ENCODE peak calls at places on chromosome 16, in ten cellular contexts. C is lower leg skin; P is stimulated activated CD4-positive, alpha-beta T cell treated with anti-CD3 and anti-CD28 coated beads, Interleukin-2, amount 100 ng/mL, for 24 hours; L is NCI-H2081; I is lung microvascular endothelial cell; H is COLO829; V is ureter; S is upper lobe of right lung; J is iPS DF 6.9; M is astrocyte of the cerebellum. Z is an unnamed sample.

GRCh38 chr16:80459331-80459777 is 81.4 kb upstream of the DYNLRB2 start:
- DNase-seq in C (no peak), P (no peak), L (no peak), I (no peak), H (no peak), V (no peak), S (no peak), J (no peak), M (no peak), Z (peak; percentile 7)

GRCh38 chr16:67928561-67929364 is 2.9 kb downstream of the CTRL start:
- DNase-seq in C (peak; percentile 92), P (peak; percentile 82), L (peak; percentile 64), I (peak; percentile 65), H (peak; percentile 50), V (peak; percentile 80), S (peak; percentile 83), J (no peak), M (peak; percentile 26), Z (no peak)

GRCh38 chr16:22325598-22326368 is 28.6 kb downstream of the POLR3E start:
- DNase-seq in C (peak; percentile 81), P (no peak), L (no peak), I (no peak), H (no peak), V (peak; percentile 38), S (peak; percentile 52), J (no peak), M (no peak), Z (no peak)

GRCh38 chr16:88686062-88686438 is 257 bp downstream of the SNAI3 start:
- DNase-seq in C (no peak), P (peak; percentile 50), L (peak; percentile 64), I (no peak), H (no peak), V (no peak), S (peak; percentile 83), J (no peak), M (no peak), Z (no peak)

GRCh38 chr16:20859699-20860098 is 40.5 kb downstream of the DCUN1D3 start:
- DNase-seq in C (no peak), P (no peak), L (no peak), I (no peak), H (no peak), V (no peak), S (no peak), J (no peak), M (no peak), Z (no peak)

GRCh38 chr16:66846831-66847230 is 2.6 kb downstream of the CA7 start:
- DNase-seq in C (peak; percentile 46), P (no peak), L (no peak), I (no peak), H (no peak), V (no peak), S (no peak), J (no peak), M (no peak), Z (no peak)

GRCh38 chr16:24146523-24146922 is 109.6 kb upstream of the CACNG3 start:
- DNase-seq in C (no peak), P (no peak), L (no peak), I (no peak), H (no peak), V (no peak), S (no peak), J (no peak), M (no peak), Z (no peak)

GRCh38 chr16:66483689-66484452 is 56.8 kb downstream of the BEAN1 start:
- DNase-seq in C (peak; percentile 95), P (peak; percentile 83), L (peak; percentile 48), I (peak; percentile 78), H (peak; percentile 57), V (peak; percentile 84), S (peak; percentile 91), J (peak; percentile 47), M (peak; percentile 48), Z (no peak)

GRCh38 chr16:79381552-79382042 is 218.9 kb downstream of the MAF start:
- DNase-seq in C (no peak), P (peak; percentile 9), L (no peak), I (no peak), H (no peak), V (no peak), S (no peak), J (no peak), M (no peak), Z (no peak)

GRCh38 chr16:27982184-27982583 is 81.3 kb downstream of the GSG1L start:
- DNase-seq in C (peak; percentile 46), P (peak; percentile 6), L (no peak), I (no peak), H (no peak), V (no peak), S (peak; percentile 5), J (no peak), M (no peak), Z (no peak)

GRCh38 chr16:66695474-66695934 is 1.0 kb downstream of the CMTM4 start:
- DNase-seq in C (no peak), P (peak; percentile 4), L (no peak), I (no peak), H (no peak), V (no peak), S (no peak), J (no peak), M (no peak), Z (no peak)

GRCh38 chr16:56311208-56312027 is 113.9 kb downstream of the AMFR start:
- DNase-seq in C (no peak), P (no peak), L (peak; percentile 94), I (no peak), H (no peak), V (no peak), S (no peak), J (no peak), M (no peak), Z (no peak)

GRCh38 chr16:50655558-50656055 is 25.5 kb downstream of the SNX20 start:
- DNase-seq in C (no peak), P (no peak), L (no peak), I (no peak), H (no peak), V (no peak), S (no peak), J (no peak), M (no peak), Z (no peak)

GRCh38 chr16:62077998-62078397 is 41.8 kb upstream of the CDH8 start:
- DNase-seq in C (no peak), P (no peak), L (peak; percentile 23), I (no peak), H (no peak), V (no peak), S (no peak), J (peak; percentile 54), M (no peak), Z (no peak)

GRCh38 chr16:57185446-57185944 is 344 bp downstream of the PSME3IP1 start:
- DNase-seq in C (peak; percentile 90), P (no peak), L (peak; percentile 31), I (peak; percentile 84), H (no peak), V (peak; percentile 65), S (no peak), J (no peak), M (no peak), Z (no peak)

GRCh38 chr16:11151156-11151904 is 104.7 kb downstream of the SOCS1 start:
- DNase-seq in C (no peak), P (no peak), L (peak; percentile 78), I (no peak), H (no peak), V (no peak), S (no peak), J (no peak), M (no peak), Z (no peak)

GRCh38 chr16:28067604-28068382 is 4.3 kb upstream of the GSG1L start:
- DNase-seq in C (no peak), P (no peak), L (no peak), I (no peak), H (no peak), V (no peak), S (no peak), J (no peak), M (peak; percentile 71), Z (peak; percentile 21)

GRCh38 chr16:81492965-81493754 is 48.6 kb downstream of the CMIP start:
- DNase-seq in C (no peak), P (no peak), L (peak; percentile 12), I (no peak), H (no peak), V (no peak), S (no peak), J (no peak), M (no peak), Z (no peak)